ENCODE peak calls at places on chromosomes 16 and 17, in seven cellular contexts. Q is HCT116, T is SK-N-SH, B is HepG2, M is GM12878, L is K562, W is H1. E is an unnamed sample.

GRCh38 chr17:37490638-37491614 is 1.2 kb downstream of the DUSP14 start:
- DNase-seq in Q (peak; percentile 66), W (peak; percentile 54), M (no peak), L (peak; percentile 55), T (no peak), B (peak; percentile 64), E (peak; percentile 87)

GRCh38 chr17:34892864-34893263 is 68.4 kb downstream of the CCT6B start:
- DNase-seq in Q (peak; percentile 3), B (no peak), T (peak; percentile 86), W (peak; percentile 77), M (no peak), L (peak; percentile 67), E (peak; percentile 57)

GRCh38 chr17:78128616-78129384 is at the start of gene TMC6:
- DNase-seq in L (peak; percentile 94), M (no peak), B (peak; percentile 87), W (peak; percentile 89), T (peak; percentile 93), Q (peak; percentile 64), E (peak; percentile 88)

GRCh38 chr17:62692721-62693431 is 65.4 kb downstream of the MRC2 start:
- DNase-seq in L (peak; percentile 95), Q (no peak), B (peak; percentile 24), M (no peak), W (peak; percentile 77), T (peak; percentile 82), E (peak; percentile 46)

GRCh38 chr17:79747508-79748295 is 17.0 kb downstream of the ENPP7 start:
- DNase-seq in T (peak; percentile 81), L (no peak), M (no peak), B (no peak), Q (no peak), W (no peak), E (no peak)

GRCh38 chr17:73343168-73343634 is 31.4 kb upstream of the CDC42EP4 start:
- DNase-seq in M (no peak), W (peak; percentile 81), Q (no peak), T (peak; percentile 94), B (no peak), L (peak; percentile 63), E (no peak)

GRCh38 chr17:28997811-28998210 is 8.0 kb downstream of the SEZ6 start:
- DNase-seq in L (no peak), B (no peak), M (no peak), T (no peak), Q (no peak), W (no peak), E (no peak)

GRCh38 chr17:48995871-48996695 is 1.1 kb upstream of the IGF2BP1 start:
- DNase-seq in W (peak; percentile 93), Q (no peak), L (peak; percentile 88), T (peak; percentile 65), M (no peak), B (peak; percentile 93), E (no peak)

GRCh38 chr16:7338826-7339225 is 6.2 kb downstream of the RBFOX1 start:
- DNase-seq in B (no peak), T (no peak), L (no peak), M (no peak), Q (no peak), W (no peak), E (no peak)

GRCh38 chr17:4142107-4142900 is 526 bp downstream of the ZZEF1 start:
- DNase-seq in T (no peak), M (no peak), W (no peak), B (peak; percentile 27), Q (no peak), L (no peak), E (no peak)
- TF ChIP-seq JUND in T (no peak), M (no peak), W (no peak), B (peak; percentile 6), Q (no peak), L (no peak), E (no peak)

GRCh38 chr17:65855245-65855644 is 293.8 kb upstream of the AXIN2 start:
- DNase-seq in T (no peak), Q (peak; percentile 66), W (no peak), B (no peak), M (no peak), L (no peak), E (peak; percentile 40)
- TF ChIP-seq JUND in T (peak; percentile 42), Q (peak; percentile 86), W (no peak), B (no peak), M (no peak), L (no peak), E (no peak)

DNA sequence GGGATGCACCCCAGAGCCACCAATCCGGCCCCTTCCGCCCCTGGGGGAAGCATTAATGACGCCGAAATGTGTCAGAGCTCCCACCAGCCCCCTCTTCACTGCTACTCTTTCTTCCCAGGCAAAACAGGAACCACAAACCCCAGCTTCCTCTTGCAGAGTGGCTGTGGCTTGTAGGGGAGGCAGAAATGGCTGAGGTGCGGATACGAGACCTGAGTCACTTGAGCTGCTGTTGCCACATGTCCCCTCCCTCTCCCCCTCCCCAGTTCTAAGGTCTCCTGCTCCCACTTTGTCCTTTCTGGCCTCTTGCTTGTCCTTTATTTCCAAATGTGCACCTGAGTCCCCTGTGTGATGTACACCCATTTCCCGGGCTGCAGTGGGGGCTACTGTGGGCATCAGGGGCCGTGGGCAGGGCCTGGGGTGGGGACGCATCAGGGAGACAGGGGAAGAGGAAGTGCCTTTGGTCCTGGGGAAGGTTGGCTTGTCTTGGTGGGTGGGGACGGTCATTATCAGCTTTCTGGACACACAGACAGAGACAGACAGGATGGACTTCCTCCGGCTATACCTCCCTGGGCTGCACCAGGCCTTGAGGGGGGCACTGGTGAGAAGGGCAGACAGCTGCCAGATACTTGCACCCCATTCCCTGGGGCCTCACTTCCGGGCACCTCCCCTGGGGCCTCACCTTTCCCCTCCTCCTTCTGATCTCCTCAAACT is at the start of gene APOBR:
- DNase-seq in Q (no peak), T (no peak), W (no peak), M (peak; percentile 83), B (no peak), L (peak; percentile 30), E (no peak)
- TF ChIP-seq JUND in Q (no peak), T (no peak), W (no peak), M (no peak), B (no peak), L (no peak), E (no peak)

GRCh38 chr17:17890773-17891759 is 54.3 kb upstream of the SREBF1 start:
- DNase-seq in W (no peak), Q (peak; percentile 53), M (no peak), L (peak; percentile 72), B (peak; percentile 70), T (peak; percentile 71), E (peak; percentile 67)

GRCh38 chr17:17888821-17889220 is 52.0 kb upstream of the SREBF1 start:
- DNase-seq in W (no peak), M (no peak), B (no peak), Q (no peak), T (peak; percentile 53), L (no peak), E (no peak)

GRCh38 chr17:17892731-17893130 is 55.9 kb upstream of the SREBF1 start:
- DNase-seq in M (no peak), W (no peak), L (no peak), Q (no peak), B (no peak), T (no peak), E (no peak)

GRCh38 chr17:17889922-17890321 is 53.1 kb upstream of the SREBF1 start:
- DNase-seq in T (no peak), Q (no peak), L (no peak), W (no peak), M (no peak), B (no peak), E (no peak)

GRCh38 chr17:17892009-17892408 is 55.2 kb upstream of the SREBF1 start:
- DNase-seq in Q (no peak), T (no peak), W (no peak), M (no peak), L (no peak), B (no peak), E (no peak)
- TF ChIP-seq JUND in Q (no peak), T (no peak), W (no peak), M (no peak), L (no peak), B (no peak), E (no peak)

GRCh38 chr16:87800497-87800896 is 34.7 kb upstream of the KLHDC4 start:
- DNase-seq in M (no peak), L (no peak), B (no peak), Q (no peak), W (no peak), T (no peak), E (no peak)

GRCh38 chr16:87801679-87802300 is 36.0 kb upstream of the KLHDC4 start:
- DNase-seq in M (no peak), L (no peak), T (no peak), W (no peak), Q (no peak), B (no peak), E (no peak)

GRCh38 chr16:87806246-87806607 is 40.4 kb upstream of the KLHDC4 start:
- DNase-seq in Q (peak; percentile 16), W (no peak), L (peak; percentile 32), T (no peak), B (no peak), M (no peak), E (no peak)

GRCh38 chr16:87802670-87803069 is 36.9 kb upstream of the KLHDC4 start:
- DNase-seq in Q (no peak), B (no peak), L (no peak), M (no peak), W (no peak), T (no peak), E (no peak)

DNA sequence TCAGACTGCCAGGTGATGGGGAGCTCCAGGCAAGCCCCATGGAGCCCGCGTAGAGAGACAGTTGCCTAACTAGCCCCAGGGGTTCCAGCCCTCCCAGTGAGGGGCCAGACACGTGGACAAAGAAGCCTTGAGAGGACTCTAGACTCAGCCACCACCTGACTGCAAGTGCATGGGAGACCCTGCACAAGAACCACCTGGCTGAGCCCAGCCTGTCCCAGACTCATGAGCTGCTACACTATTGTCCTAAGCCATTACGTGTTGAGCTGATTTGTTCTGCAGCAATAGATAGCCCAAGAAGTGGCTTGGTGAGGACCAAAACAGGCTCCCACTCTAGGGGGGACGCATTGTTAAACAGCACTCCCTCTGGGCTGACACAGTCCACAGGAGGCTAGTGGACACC is 37.6 kb upstream of the KLHDC4 start:
- DNase-seq in Q (no peak), M (no peak), B (no peak), L (no peak), W (no peak), T (no peak), E (no peak)
- TF ChIP-seq JUND in Q (no peak), M (no peak), B (no peak), L (no peak), W (no peak), T (no peak), E (no peak)

DNA sequence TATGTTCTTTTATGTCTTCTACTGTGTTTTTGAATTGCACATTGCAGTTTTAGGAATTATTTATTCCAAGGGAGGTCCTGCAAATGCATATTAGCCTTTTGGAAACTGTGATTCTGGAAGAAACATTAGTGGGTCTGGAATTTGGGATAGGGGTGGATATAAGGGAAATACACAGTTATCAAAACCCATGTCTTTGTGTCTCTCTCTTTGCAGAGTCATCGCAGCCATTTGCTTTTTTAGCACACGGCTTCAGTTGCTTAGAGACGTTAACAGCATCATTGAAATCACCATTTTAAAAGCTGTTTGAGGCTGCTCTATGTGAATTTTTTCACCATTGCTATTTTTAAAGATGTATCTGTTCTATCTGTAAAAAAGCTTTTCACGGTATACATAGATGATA is 47.3 kb downstream of the OMG start:
- DNase-seq in L (no peak), W (no peak), Q (no peak), T (no peak), M (no peak), B (no peak), E (no peak)
- TF ChIP-seq JUND in L (no peak), W (no peak), Q (no peak), T (no peak), M (no peak), B (no peak), E (no peak)